ENCODE peak calls at places on chromosomes 7 and 10, in ten cellular contexts. P is cardiac muscle cell, G is lower lobe of right lung, F is body of pancreas, E is SK-N-SH, C is PC-9, B is spleen, Q is tibial nerve, A is endodermal cell, U is fibroblast of lung. M is an unnamed sample.

GRCh38 chr7:155090647-155091046 is 20.5 kb downstream of the HTR5A start:
- DNase-seq in P (no peak), G (no peak), F (no peak), E (no peak), C (peak; percentile 58), B (no peak), Q (no peak), A (no peak), U (no peak), M (no peak)

GRCh38 chr10:24897326-24897926 is 55.0 kb downstream of the PRTFDC1 start:
- DNase-seq in P (no peak), G (no peak), F (no peak), E (no peak), C (peak; percentile 64), B (no peak), Q (no peak), A (peak; percentile 45), U (peak; percentile 82), M (no peak)

GRCh38 chr10:114837690-114838089 is 16.1 kb downstream of the FHIP2A start:
- DNase-seq in P (no peak), G (no peak), F (no peak), E (no peak), C (no peak), B (no peak), Q (no peak), A (no peak), U (no peak), M (no peak)

GRCh38 chr10:12465385-12466136 is 116.2 kb downstream of the CAMK1D start:
- DNase-seq in P (no peak), G (no peak), F (no peak), E (no peak), C (peak; percentile 37), B (no peak), Q (no peak), A (no peak), U (peak; percentile 39), M (no peak)

GRCh38 chr7:85516675-85517074 is 329.8 kb upstream of the SEMA3D start:
- DNase-seq in P (no peak), G (no peak), F (no peak), E (no peak), C (no peak), B (no peak), Q (no peak), A (no peak), U (peak; percentile 36), M (no peak)

GRCh38 chr7:100513212-100513611 is 25.8 kb upstream of the AGFG2 start:
- DNase-seq in P (no peak), G (no peak), F (no peak), E (no peak), C (no peak), B (no peak), Q (no peak), A (no peak), U (no peak), M (no peak)

GRCh38 chr7:45150199-45150598 is 7.4 kb upstream of the RAMP3 start:
- DNase-seq in P (no peak), G (no peak), F (no peak), E (no peak), C (no peak), B (peak; percentile 36), Q (no peak), A (peak; percentile 23), U (no peak), M (peak; percentile 27)

GRCh38 chr10:31664803-31665202 is 263.8 kb downstream of the ARHGAP12 start:
- DNase-seq in P (peak; percentile 7), G (no peak), F (no peak), E (no peak), C (no peak), B (no peak), Q (no peak), A (no peak), U (no peak), M (no peak)

GRCh38 chr7:36155811-36156361 is 2.8 kb downstream of the EEPD1 start:
- DNase-seq in P (peak; percentile 24), G (no peak), F (peak; percentile 73), E (peak; percentile 54), C (no peak), B (no peak), Q (no peak), A (peak; percentile 74), U (peak; percentile 27), M (peak; percentile 74)

GRCh38 chr7:36152756-36153570 is at the start of gene EEPD1:
- DNase-seq in P (peak; percentile 99), G (peak; percentile 100), F (peak; percentile 100), E (peak; percentile 99), C (peak; percentile 97), B (peak; percentile 100), Q (peak; percentile 99), A (peak; percentile 100), U (peak; percentile 98), M (peak; percentile 100)

GRCh38 chr7:36153571-36154097 is 580 bp downstream of the EEPD1 start:
- DNase-seq in P (peak; percentile 21), G (peak; percentile 76), F (peak; percentile 55), E (no peak), C (no peak), B (peak; percentile 95), Q (no peak), A (no peak), U (no peak), M (no peak)

GRCh38 chr7:36151921-36152755 is 916 bp upstream of the EEPD1 start:
- DNase-seq in P (no peak), G (no peak), F (no peak), E (no peak), C (no peak), B (no peak), Q (no peak), A (no peak), U (no peak), M (no peak)

GRCh38 chr7:36154255-36155212 is 1.5 kb downstream of the EEPD1 start:
- DNase-seq in P (no peak), G (peak; percentile 54), F (no peak), E (no peak), C (no peak), B (peak; percentile 86), Q (no peak), A (peak; percentile 55), U (no peak), M (peak; percentile 79)
- TF ChIP-seq CTCF in P (no peak), G (no peak), F (no peak), E (no peak), C (no peak), B (no peak), Q (no peak), A (no peak), U (no peak), M (no peak)

GRCh38 chr7:74713567-74713966 is 56.0 kb downstream of the GTF2I start:
- DNase-seq in P (no peak), G (no peak), F (no peak), E (no peak), C (no peak), B (no peak), Q (no peak), A (no peak), U (no peak), M (no peak)

GRCh38 chr7:74722045-74722603 is 51.7 kb upstream of the NCF1 start:
- DNase-seq in P (no peak), G (no peak), F (no peak), E (no peak), C (no peak), B (no peak), Q (no peak), A (no peak), U (no peak), M (no peak)

GRCh38 chr7:74717889-74718288 is 55.9 kb upstream of the NCF1 start:
- DNase-seq in P (no peak), G (no peak), F (no peak), E (no peak), C (no peak), B (no peak), Q (no peak), A (no peak), U (no peak), M (no peak)

GRCh38 chr7:74718336-74718735 is 55.5 kb upstream of the NCF1 start:
- DNase-seq in P (no peak), G (no peak), F (no peak), E (no peak), C (no peak), B (no peak), Q (no peak), A (no peak), U (peak; percentile 26), M (no peak)
- H3K36me3 ChIP-seq in P (peaks cover 60% of the 10 kb centered on the region), G (peaks cover 93% of the 10 kb centered on the region), F (peaks cover 9% of the 10 kb centered on the region), E (peaks cover 89% of the 10 kb centered on the region), C (peaks cover 52% of the 10 kb centered on the region), B (peaks cover 86% of the 10 kb centered on the region), Q (peaks cover 74% of the 10 kb centered on the region), A (peaks cover 88% of the 10 kb centered on the region), U (peaks cover 3% of the 10 kb centered on the region), M (peaks cover 15% of the 10 kb centered on the region)

DNA sequence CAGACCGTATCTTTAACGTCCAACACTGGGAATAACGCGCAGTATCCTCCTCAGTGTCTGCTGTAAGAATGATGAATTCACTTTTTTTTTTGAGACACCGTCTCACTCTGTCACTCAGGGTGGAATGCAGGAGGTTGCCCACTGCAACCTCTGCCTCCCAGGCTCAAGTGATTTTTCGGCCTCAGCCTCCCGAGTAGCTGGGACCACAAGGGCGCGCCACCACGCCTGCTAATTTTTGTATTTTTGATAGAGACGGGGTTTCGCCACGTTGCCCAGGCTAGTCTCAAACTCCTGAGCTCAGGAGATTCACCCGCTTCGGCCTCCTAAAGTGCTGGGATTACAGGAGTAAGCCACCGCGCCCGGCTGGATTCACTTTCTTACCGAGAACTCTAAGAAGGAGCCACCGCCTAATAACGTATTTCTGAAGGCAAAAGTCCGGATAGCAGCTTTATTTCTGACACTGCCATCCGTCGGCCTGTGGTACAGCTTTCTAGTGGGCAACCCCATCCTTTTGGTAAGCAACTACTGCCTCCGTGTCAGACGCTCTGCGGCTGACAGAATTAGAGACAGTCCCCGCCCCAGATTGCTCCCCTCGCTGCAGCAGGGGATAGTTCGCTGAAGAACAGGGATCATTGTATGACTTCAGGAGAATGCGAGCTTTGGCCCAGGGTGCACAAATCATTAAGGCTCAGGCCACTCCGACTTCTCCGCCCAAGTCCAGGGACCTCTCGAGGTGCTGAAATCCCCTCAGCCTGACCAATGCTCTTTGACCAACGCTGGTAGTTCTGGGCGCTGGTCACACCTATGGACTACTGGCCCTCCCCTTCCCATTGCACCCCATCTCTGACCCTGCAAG is 649 bp downstream of the POLR3A start:
- DNase-seq in P (peak; percentile 74), G (no peak), F (peak; percentile 29), E (no peak), C (peak; percentile 53), B (peak; percentile 78), Q (no peak), A (no peak), U (peak; percentile 66), M (no peak)
- TF ChIP-seq CTCF in P (no peak), G (no peak), F (no peak), E (peak; percentile 21), C (no peak), B (no peak), Q (no peak), A (no peak), U (no peak), M (no peak)

GRCh38 chr7:44074349-44074695 is 8.0 kb downstream of the POLM start:
- DNase-seq in P (no peak), G (no peak), F (no peak), E (no peak), C (no peak), B (no peak), Q (no peak), A (no peak), U (no peak), M (no peak)

GRCh38 chr7:44077681-44078091 is 4.6 kb downstream of the POLM start:
- DNase-seq in P (no peak), G (no peak), F (no peak), E (no peak), C (no peak), B (peak; percentile 70), Q (no peak), A (no peak), U (no peak), M (peak; percentile 43)

GRCh38 chr7:44075296-44076075 is 6.8 kb downstream of the POLM start:
- DNase-seq in P (no peak), G (no peak), F (no peak), E (no peak), C (peak; percentile 92), B (peak; percentile 72), Q (no peak), A (no peak), U (no peak), M (peak; percentile 47)

GRCh38 chr7:44077061-44077460 is 5.3 kb downstream of the POLM start:
- DNase-seq in P (no peak), G (no peak), F (no peak), E (no peak), C (no peak), B (peak; percentile 67), Q (no peak), A (no peak), U (no peak), M (peak; percentile 61)

DNA sequence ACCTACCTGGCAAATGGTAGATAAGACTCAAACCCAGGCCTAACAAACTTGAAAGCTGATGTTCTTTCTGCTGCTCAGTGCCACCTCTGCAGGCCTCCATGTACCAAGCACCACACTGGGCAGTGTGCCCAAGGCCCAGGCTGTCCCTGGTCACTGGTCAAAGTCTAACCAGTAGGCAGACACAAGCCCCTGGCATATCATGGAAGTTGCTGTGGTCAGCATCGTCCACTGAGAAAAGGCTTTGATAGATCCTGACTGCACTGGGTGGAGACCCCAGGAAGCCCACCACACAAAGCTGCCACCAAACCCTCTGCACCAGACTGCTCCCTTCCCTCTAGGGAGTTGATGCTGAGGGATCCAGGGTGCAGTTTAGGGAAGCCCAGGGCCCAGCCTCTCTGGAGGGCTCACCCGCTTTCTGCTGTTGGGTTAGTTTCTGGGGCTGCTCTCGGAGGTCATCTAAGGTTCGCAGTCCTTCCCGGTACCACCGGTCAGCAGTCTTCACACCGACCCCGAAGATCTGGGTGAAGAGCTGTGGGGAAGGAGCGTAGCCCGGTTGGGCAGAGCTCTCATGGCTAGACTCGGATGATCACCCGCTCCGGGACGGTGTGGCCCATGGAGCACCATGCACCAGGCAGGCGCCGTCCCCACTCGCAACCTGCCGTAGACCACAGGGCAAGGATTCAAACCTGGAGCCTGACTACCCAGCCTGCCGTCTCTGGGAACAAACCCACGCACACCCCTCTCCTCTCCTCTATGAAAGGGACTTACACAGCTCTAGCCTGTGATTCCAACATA is 6.0 kb downstream of the POLM start:
- DNase-seq in P (no peak), G (no peak), F (peak; percentile 71), E (no peak), C (no peak), B (peak; percentile 78), Q (no peak), A (no peak), U (no peak), M (peak; percentile 69)
- H3K36me3 ChIP-seq in P (peaks cover 47% of the 10 kb centered on the region), G (peaks cover 86% of the 10 kb centered on the region), F (no peaks in the 10 kb centered on the region), E (peaks cover 69% of the 10 kb centered on the region), C (peaks cover 39% of the 10 kb centered on the region), B (peaks cover 69% of the 10 kb centered on the region), Q (peaks cover 84% of the 10 kb centered on the region), A (peaks cover 33% of the 10 kb centered on the region), U (peaks cover 26% of the 10 kb centered on the region), M (peaks cover 7% of the 10 kb centered on the region)